ENCODE peak calls at places on chromosomes 12 and 14, in five cellular contexts. H is SK-N-SH, S is HCT116, P is GM12878, V is HepG2. J is an unnamed sample.

GRCh38 chr12:89540586-89540985 is 14.7 kb upstream of the POC1B start:
- DNase-seq in H (no peak), S (no peak), P (no peak), V (no peak), J (no peak)

GRCh38 chr12:120844297-120844696 is 59.9 kb downstream of the SPPL3 start:
- DNase-seq in H (no peak), S (no peak), P (no peak), V (no peak), J (no peak)

GRCh38 chr14:100692859-100693558 is 33.7 kb upstream of the DLK1 start:
- DNase-seq in H (no peak), S (peak; percentile 91), P (no peak), V (peak; percentile 65), J (no peak)

GRCh38 chr14:89027097-89027740 is 202.8 kb downstream of the TTC8 start:
- DNase-seq in H (no peak), S (peak; percentile 13), P (no peak), V (peak; percentile 21), J (peak; percentile 53)

GRCh38 chr14:88554458-88555286 is at the start of gene PTPN21:
- DNase-seq in H (peak; percentile 94), S (no peak), P (no peak), V (peak; percentile 43), J (peak; percentile 88)

GRCh38 chr12:57983150-57983857 is 41.9 kb downstream of the ATP23 start:
- DNase-seq in H (peak; percentile 4), S (peak; percentile 42), P (no peak), V (peak; percentile 12), J (no peak)

GRCh38 chr14:80269338-80269935 is 58.1 kb upstream of the DIO2 start:
- DNase-seq in H (no peak), S (no peak), P (no peak), V (no peak), J (no peak)

GRCh38 chr12:26119391-26119981 is 5.4 kb downstream of the BHLHE41 start:
- DNase-seq in H (peak; percentile 56), S (peak; percentile 51), P (no peak), V (peak; percentile 24), J (peak; percentile 73)

GRCh38 chr14:101476258-101476930 is 84.9 kb upstream of the DIO3 start:
- DNase-seq in H (no peak), S (no peak), P (no peak), V (no peak), J (no peak)

GRCh38 chr14:102717211-102717610 is 60.0 kb upstream of the TRAF3 start:
- DNase-seq in H (no peak), S (no peak), P (no peak), V (no peak), J (no peak)

GRCh38 chr12:91551927-91552326 is 369.3 kb upstream of the DCN start:
- DNase-seq in H (no peak), S (no peak), P (no peak), V (no peak), J (no peak)

GRCh38 chr12:18139989-18140596 is 50.1 kb upstream of the RERGL start:
- DNase-seq in H (no peak), S (no peak), P (no peak), V (peak; percentile 4), J (no peak)

GRCh38 chr12:7269273-7269672 is 34.6 kb upstream of the ACSM4 start:
- DNase-seq in H (no peak), S (no peak), P (no peak), V (no peak), J (no peak)

DNA sequence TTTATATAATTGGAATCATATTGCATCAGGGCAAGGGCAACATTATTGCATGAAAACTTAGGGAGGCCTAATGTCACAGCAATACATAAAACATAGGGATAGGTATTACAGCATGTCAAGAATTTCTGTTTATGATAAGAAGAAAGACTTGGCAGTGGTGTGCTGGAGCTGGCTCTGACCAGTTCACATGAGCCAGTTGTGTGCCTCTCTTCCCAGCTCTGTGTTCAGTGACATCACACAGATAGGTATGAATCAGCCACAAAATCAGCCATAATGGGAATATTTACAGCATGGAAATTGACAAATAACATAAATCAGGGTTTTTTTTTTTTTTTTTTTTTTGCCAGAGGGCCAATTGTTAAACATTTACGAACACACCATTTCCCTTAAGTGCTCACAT is 32.0 kb upstream of the ACSM4 start:
- DNase-seq in H (no peak), S (no peak), P (no peak), V (no peak), J (no peak)
- TF ChIP-seq JUND in H (no peak), S (no peak), P (no peak), V (no peak), J (no peak)

GRCh38 chr14:90656986-90657385 is 159.2 kb downstream of the TTC7B start:
- DNase-seq in H (no peak), S (no peak), P (no peak), V (no peak), J (no peak)

GRCh38 chr14:90654831-90655276 is 161.4 kb downstream of the TTC7B start:
- DNase-seq in H (no peak), S (no peak), P (no peak), V (peak; percentile 13), J (no peak)

GRCh38 chr14:90658541-90658967 is 157.7 kb downstream of the TTC7B start:
- DNase-seq in H (no peak), S (no peak), P (no peak), V (no peak), J (peak; percentile 30)

GRCh38 chr14:90652626-90653025 is 163.6 kb downstream of the TTC7B start:
- DNase-seq in H (no peak), S (no peak), P (no peak), V (no peak), J (no peak)

DNA sequence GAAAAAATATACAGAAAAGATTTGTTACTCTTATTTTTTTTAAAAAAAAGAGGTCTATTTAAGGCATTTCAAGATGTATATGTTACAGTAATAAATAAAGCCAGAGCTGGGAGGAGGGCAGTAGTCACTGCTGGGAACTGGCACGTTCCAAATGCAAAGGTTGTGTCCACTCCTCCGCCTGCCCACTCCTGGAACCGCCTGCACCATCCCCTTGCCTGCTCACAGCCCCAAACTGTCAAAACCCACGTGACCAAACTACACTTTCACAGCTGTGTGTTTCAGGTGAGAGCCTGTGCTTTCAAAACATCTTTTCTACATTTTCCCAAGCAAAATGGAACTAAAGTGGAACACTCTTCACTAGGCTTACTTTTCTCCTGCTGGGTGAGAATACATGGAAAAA is 160.4 kb downstream of the TTC7B start:
- DNase-seq in H (no peak), S (no peak), P (no peak), V (no peak), J (no peak)
- TF ChIP-seq JUND in H (no peak), S (no peak), P (no peak), V (no peak), J (no peak)

DNA sequence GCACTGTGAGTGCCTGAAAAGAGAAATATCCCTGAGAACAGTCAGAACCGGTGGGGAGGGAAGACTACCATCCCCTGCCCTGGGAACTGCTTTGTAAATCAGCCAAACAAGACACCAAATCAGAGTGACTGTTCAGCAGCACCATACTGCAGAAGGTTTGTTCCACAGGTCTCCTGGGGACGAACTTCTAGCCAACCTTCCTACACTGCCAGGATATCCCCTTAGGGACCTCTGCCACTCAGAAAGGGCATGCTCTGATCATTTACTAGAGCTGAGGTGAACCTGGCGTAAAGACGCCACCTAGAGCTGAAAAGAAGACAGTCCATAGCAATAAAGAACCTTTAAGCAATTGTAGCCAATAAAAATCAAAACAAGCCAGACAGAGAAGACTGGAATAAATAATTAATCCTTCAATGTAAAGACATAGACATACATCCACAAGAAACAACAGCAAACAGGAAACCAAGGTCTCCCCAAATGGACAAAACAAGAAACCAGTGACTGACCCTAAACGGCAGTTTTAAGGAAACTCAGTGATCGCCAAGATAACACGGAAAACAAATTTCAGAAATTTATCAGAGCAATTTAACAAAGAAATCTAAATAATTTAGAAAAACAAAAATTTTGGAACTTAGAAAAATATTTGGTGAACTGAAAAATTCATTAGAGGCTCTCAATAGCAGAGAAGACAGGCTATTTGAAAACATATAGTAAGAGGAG is 228.1 kb upstream of the AMIGO2 start:
- DNase-seq in H (peak; percentile 19), S (peak; percentile 49), P (peak; percentile 31), V (peak; percentile 43), J (peak; percentile 86)
- TF ChIP-seq JUND in H (no peak), S (no peak), P (no peak), V (no peak), J (no peak)

DNA sequence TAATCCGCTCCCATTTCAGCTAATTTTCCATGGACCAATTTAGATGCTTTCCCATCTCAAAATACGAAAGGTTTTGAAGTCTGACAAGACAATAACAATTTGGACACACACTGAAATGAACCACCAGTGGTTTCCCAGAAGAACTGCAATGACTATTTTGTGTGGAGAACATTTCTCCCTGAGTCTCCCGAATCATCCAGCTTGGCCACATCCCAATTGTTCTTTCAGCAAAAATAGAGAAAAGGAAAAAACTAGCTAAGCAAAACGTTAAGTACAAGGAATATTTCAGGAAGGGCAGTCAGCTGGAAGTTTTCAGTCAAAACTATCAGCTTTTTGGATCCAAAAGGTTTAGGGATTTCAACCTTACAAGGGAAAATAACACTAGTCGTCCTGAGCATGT is 390.6 kb downstream of the KCNH5 start:
- DNase-seq in H (no peak), S (no peak), P (no peak), V (no peak), J (no peak)
- TF ChIP-seq JUND in H (no peak), S (no peak), P (no peak), V (no peak), J (no peak)

DNA sequence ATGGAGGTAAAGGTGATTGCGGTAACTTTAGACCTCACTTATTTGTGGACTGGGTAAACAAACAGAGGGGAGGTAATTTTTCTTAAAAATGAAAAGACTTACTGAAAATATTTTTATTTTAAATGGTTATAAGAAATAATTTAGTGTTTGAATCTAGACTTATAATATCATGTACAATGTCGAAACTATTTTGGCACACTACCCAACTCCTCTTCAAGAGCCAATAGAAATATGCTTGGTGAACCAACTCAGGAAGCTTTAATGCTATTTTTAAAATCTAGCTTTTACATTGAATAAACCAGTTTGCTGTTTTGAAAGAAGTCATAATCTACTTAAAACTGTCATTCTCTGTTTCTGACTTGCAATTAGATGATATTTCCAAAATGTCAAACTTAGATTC is 175.8 kb upstream of the NPAS3 start:
- DNase-seq in H (no peak), S (no peak), P (no peak), V (no peak), J (no peak)
- TF ChIP-seq JUND in H (no peak), S (no peak), P (no peak), V (no peak), J (no peak)

GRCh38 chr14:63276016-63276415 is 42.7 kb downstream of the GPHB5 start:
- DNase-seq in H (no peak), S (no peak), P (no peak), V (no peak), J (no peak)

GRCh38 chr14:63275611-63276010 is 43.1 kb downstream of the GPHB5 start:
- DNase-seq in H (no peak), S (no peak), P (no peak), V (no peak), J (no peak)

GRCh38 chr14:63273717-63274673 is 44.7 kb downstream of the GPHB5 start:
- DNase-seq in H (no peak), S (no peak), P (no peak), V (no peak), J (no peak)

GRCh38 chr14:63277784-63278183 is 41.0 kb downstream of the GPHB5 start:
- DNase-seq in H (no peak), S (no peak), P (no peak), V (no peak), J (no peak)

GRCh38 chr14:63276492-63277342 is 42.0 kb downstream of the GPHB5 start:
- DNase-seq in H (peak; percentile 48), S (peak; percentile 21), P (no peak), V (peak; percentile 17), J (peak; percentile 60)
- TF ChIP-seq JUND in H (no peak), S (no peak), P (no peak), V (no peak), J (no peak)

GRCh38 chr12:11746940-11747716 is 97.7 kb downstream of the ETV6 start:
- DNase-seq in H (no peak), S (no peak), P (no peak), V (no peak), J (no peak)
- TF ChIP-seq JUND in H (no peak), S (no peak), P (no peak), V (no peak), J (no peak)

J was measured in T47D.